ENCODE peak calls at places on chromosomes 6 and 20, in six cellular contexts. F, P, R, N, Z and V are unnamed samples. For H3K4me1, the result is how much of the 10 kb centered on the place peaks cover.

GRCh38 chr20:2088904-2089303 is 12.7 kb upstream of the STK35 start:
- DNase-seq in F (no peak), P (no peak), R (no peak), N (no peak), Z (no peak), V (no peak)

GRCh38 chr6:53293691-53294090 is 55.1 kb downstream of the ELOVL5 start:
- DNase-seq in F (no peak), P (no peak), R (no peak), N (no peak), Z (no peak), V (no peak)

GRCh38 chr6:77502966-77503365 is 39.7 kb upstream of the HTR1B start:
- DNase-seq in F (no peak), P (no peak), R (no peak), N (no peak), Z (no peak), V (no peak)

GRCh38 chr6:144064402-144064830 is 31.0 kb downstream of the SF3B5 start:
- DNase-seq in F (peak), P (peak), R (peak), N (peak), Z (peak), V (peak)

GRCh38 chr6:134729590-134729989 is 220.3 kb downstream of the ALDH8A1 start:
- DNase-seq in F (no peak), P (no peak), R (no peak), N (no peak), Z (no peak), V (no peak)

GRCh38 chr20:57751411-57751810 is 41.6 kb upstream of the PMEPA1 start:
- DNase-seq in F (peak), P (no peak), R (peak), N (no peak), Z (no peak), V (no peak)

GRCh38 chr6:21678990-21679389 is 85.4 kb downstream of the SOX4 start:
- DNase-seq in F (no peak), P (no peak), R (no peak), N (no peak), Z (no peak), V (no peak)

GRCh38 chr6:166435574-166435973 is 52.8 kb upstream of the MPC1 start:
- DNase-seq in F (peak), P (peak), R (no peak), N (peak), Z (no peak), V (no peak)

GRCh38 chr20:818001-818664 is 15.4 kb upstream of the FAM110A start:
- DNase-seq in F (no peak), P (no peak), R (no peak), N (no peak), Z (no peak), V (no peak)

GRCh38 chr6:135358907-135359459 is 138.6 kb downstream of the AHI1 start:
- DNase-seq in F (no peak), P (no peak), R (no peak), N (no peak), Z (no peak), V (no peak)

GRCh38 chr20:3766832-3767433 is 620 bp downstream of the ADISSP start:
- DNase-seq in F (no peak), P (no peak), R (no peak), N (peak), Z (peak), V (peak)

GRCh38 chr6:90982581-90982980 is 395.7 kb upstream of the MAP3K7 start:
- DNase-seq in F (no peak), P (no peak), R (no peak), N (no peak), Z (no peak), V (no peak)

DNA sequence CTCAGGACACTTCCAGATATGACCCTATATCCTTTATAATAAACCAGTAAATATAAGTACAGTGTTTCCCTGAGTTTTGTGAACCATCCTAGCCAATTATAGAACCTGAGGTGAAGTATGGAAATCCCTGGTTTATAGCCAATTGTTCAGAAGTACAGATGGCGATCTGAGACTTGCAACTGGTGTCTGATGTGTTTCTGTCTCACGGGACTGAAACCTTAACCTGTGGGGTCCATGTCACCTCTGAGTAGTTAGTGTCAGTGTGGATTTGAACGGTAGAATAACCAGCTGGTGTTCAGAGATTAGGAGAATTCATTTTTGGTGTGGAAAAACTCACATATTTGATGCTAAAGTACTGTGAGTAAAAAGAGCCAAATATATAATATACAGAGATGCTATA is 606.6 kb downstream of the MAFB start:
- DNase-seq in F (no peak), P (no peak), R (no peak), N (no peak), Z (no peak), V (no peak)
- TF ChIP-seq CTCF in F (no peak), P (no peak), R (no peak), N (no peak), Z (no peak), V (no peak)

DNA sequence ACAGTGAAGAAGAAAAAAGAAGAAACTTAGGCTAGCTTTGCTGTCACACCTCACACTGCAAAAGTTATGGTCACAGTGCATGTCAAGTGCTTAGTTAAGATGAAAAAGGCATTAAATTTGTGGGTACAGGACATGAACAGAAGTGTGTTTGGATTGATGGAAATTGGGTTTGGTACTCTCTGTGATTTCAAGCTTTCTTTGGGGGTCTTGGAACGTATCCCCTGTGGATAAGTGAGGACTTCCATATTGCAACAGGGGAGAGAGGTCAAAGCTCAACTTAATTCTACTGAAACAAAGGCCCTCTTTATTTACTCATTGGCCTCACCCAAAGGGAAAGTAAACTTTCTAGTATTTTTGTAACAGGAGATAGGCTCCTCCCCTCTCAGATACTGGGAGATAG is 138.3 kb upstream of the FUT9 start:
- DNase-seq in F (no peak), P (no peak), R (no peak), N (no peak), Z (no peak), V (no peak)
- H3K4me1 ChIP-seq in F (under half), P (under half), R (under half), N (under half), Z (under half), V (under half)

GRCh38 chr20:62650551-62651284 is 8.4 kb downstream of the SLCO4A1 start:
- DNase-seq in F (no peak), P (no peak), R (no peak), N (no peak), Z (no peak), V (no peak)
- H3K4me3 ChIP-seq in F (no peak), P (no peak), R (peak), N (peak), Z (peak), V (no peak)

GRCh38 chr20:51542033-51542893 is at the start of gene NFATC2:
- DNase-seq in F (no peak), P (no peak), R (peak), N (peak), Z (peak), V (peak)

GRCh38 chr20:51547951-51548350 is 5.4 kb upstream of the NFATC2 start:
- DNase-seq in F (no peak), P (no peak), R (no peak), N (no peak), Z (no peak), V (no peak)

GRCh38 chr20:51549474-51549873 is 7.0 kb upstream of the NFATC2 start:
- DNase-seq in F (no peak), P (no peak), R (no peak), N (no peak), Z (no peak), V (no peak)

GRCh38 chr20:51542894-51543788 is 622 bp upstream of the NFATC2 start:
- DNase-seq in F (no peak), P (no peak), R (peak), N (peak), Z (no peak), V (no peak)

GRCh38 chr20:51545515-51545914 is 3.0 kb upstream of the NFATC2 start:
- DNase-seq in F (no peak), P (no peak), R (no peak), N (no peak), Z (no peak), V (no peak)
- TF ChIP-seq CTCF in F (no peak), P (no peak), R (no peak), N (no peak), Z (no peak), V (no peak)

DNA sequence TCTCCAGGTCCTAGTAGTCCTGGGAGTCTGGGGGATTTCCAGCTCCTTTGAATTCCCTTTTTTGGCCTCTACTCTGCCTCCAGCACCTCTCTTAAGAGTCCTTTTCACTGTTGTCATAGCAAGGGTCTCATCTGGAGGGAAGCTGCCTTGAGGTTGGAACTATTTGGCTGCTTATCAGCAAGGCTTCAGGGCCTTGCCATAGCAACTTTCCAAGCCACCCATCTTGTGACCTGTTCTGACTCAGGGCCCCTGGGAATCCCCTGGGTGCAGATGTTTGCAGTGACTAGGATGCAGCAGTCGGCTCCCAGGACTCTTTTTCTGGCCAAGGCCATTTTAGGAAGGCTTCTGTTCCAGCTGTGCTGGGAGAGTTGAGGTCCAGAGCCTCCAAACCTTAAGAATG is 12.4 kb downstream of the PKIG start:
- DNase-seq in F (peak), P (no peak), R (no peak), N (no peak), Z (no peak), V (peak)
- H3K4me1 ChIP-seq in F (under half), P (under half), R (under half), N (under half), Z (under half), V (under half)

GRCh38 chr20:15316556-15316955 is 979.1 kb upstream of the FLRT3 start:
- DNase-seq in F (no peak), P (no peak), R (no peak), N (no peak), Z (no peak), V (no peak)
- H3K4me3 ChIP-seq in F (no peak), P (no peak), R (no peak), N (no peak), Z (no peak), V (no peak)

DNA sequence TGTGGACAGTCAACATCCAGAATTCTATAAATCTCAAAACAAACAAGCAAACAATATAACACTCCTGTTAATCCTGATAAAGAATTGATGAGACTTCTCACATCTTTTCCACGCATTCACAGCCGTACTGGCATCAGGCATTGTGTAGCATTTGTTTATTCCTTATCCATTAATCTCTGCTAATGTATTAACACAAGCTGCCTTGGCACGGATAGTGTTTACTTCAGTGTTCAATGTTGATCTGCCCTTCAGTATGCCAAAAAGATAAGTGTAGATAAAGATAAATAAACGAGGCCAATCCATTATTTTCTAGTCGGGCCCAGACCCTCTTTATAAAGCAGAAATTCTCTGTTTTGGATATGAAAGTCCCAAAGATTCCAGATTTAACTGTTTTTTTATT is 16.1 kb downstream of the UFL1 start:
- DNase-seq in F (no peak), P (no peak), R (no peak), N (no peak), Z (no peak), V (no peak)
- TF ChIP-seq CTCF in F (no peak), P (no peak), R (no peak), N (no peak), Z (no peak), V (no peak)

DNA sequence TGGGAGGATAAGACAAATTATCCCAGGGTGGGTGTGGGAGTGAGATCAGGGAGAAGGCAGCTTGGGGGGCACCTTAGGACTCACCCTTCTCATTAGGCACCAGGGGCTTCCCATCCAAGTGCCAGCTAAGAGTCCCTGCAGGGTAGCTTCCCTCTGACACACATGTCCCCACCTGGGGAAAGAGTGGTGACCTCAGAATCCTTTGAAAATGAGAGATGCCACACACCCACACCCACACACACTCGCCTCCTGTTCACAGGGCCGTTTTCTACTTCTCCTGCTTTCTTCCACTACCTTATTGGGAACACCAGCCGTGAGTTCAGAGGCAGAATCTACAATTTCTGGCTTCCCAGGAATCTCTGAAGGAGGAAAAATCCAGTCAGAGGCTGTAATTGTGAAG is 1.0 kb downstream of the AGER start:
- DNase-seq in F (no peak), P (no peak), R (no peak), N (no peak), Z (no peak), V (no peak)
- H3K4me1 ChIP-seq in F (half or more), P (half or more), R (under half), N (under half), Z (under half), V (half or more)

DNA sequence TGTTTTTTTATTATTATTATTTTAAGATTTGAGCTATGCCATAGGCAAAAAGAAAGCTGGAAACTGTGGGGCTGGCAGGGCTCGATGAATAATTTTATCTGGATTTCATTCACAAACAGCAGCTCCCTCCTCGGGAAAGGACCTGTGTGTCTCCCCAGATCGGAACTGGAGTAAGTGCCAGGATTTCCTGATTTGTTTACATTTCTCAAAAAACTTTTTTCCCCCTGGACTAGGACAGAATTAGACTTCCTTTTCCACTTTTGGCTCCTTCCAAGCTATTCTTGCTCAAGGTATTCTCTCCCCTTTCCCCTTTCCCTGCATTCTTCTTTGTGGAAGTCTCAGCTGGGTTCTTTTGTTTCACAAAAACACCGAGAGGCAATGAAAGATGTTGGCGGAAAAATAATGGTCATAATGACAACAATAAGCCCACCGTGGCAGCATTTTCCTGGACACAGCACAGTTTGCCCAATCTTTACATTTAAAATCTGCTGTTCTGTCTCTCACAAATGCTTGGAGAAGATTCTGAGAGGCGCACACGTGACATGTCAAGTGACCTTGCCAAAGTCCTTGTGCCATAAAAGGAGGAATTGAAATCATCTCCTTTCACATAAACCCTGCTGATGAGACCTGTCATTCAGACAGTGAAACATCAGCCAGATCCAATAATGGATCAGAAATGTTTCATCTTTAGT is 85.8 kb upstream of the PREP start:
- DNase-seq in F (no peak), P (no peak), R (no peak), N (no peak), Z (no peak), V (peak)
- H3K4me3 ChIP-seq in F (no peak), P (no peak), R (no peak), N (no peak), Z (no peak), V (no peak)

GRCh38 chr6:85866758-85867401 is 224.2 kb upstream of the SYNCRIP start:
- DNase-seq in F (no peak), P (no peak), R (no peak), N (no peak), Z (peak), V (no peak)

GRCh38 chr6:85866373-85866740 is 223.7 kb upstream of the SYNCRIP start:
- DNase-seq in F (no peak), P (no peak), R (no peak), N (no peak), Z (no peak), V (no peak)

GRCh38 chr6:85867595-85867994 is 224.9 kb upstream of the SYNCRIP start:
- DNase-seq in F (no peak), P (no peak), R (no peak), N (no peak), Z (no peak), V (no peak)

GRCh38 chr6:85865665-85866372 is 223.1 kb upstream of the SYNCRIP start:
- DNase-seq in F (no peak), P (no peak), R (no peak), N (no peak), Z (no peak), V (no peak)

GRCh38 chr6:85864453-85865401 is 222.0 kb upstream of the SYNCRIP start:
- DNase-seq in F (no peak), P (no peak), R (no peak), N (no peak), Z (peak), V (no peak)
- TF ChIP-seq CTCF in F (peak), P (no peak), R (no peak), N (no peak), Z (no peak), V (no peak)